ENCODE peak calls at places on chromosomes 12 and 14, in eight cellular contexts. R, E, M, Z, W, I, A and L are unnamed samples.

GRCh38 chr12:30985814-30986452 is 59.4 kb downstream of the TSPAN11 start:
- DNase-seq in I (no peak), W (peak), R (peak), Z (peak), A (peak), M (peak), E (peak), L (no peak)

GRCh38 chr12:52004042-52004648 is 2.6 kb upstream of the TAMALIN start:
- DNase-seq in I (peak), E (peak), A (peak), R (peak), Z (peak), M (no peak), W (peak), L (peak)

GRCh38 chr12:128204725-128205124 is 62.2 kb upstream of the TMEM132C start:
- DNase-seq in R (no peak), E (no peak), Z (no peak), I (no peak), M (no peak), A (no peak), W (no peak), L (no peak)

GRCh38 chr12:108842364-108842763 is 15.0 kb downstream of the SSH1 start:
- DNase-seq in Z (no peak), M (no peak), A (no peak), W (no peak), E (no peak), R (no peak), I (no peak), L (no peak)

GRCh38 chr12:8564656-8565055 is 24.0 kb upstream of the CLEC4E start:
- DNase-seq in Z (no peak), W (no peak), A (no peak), I (no peak), M (no peak), R (no peak), E (no peak), L (no peak)

GRCh38 chr14:21106191-21106505 is 5.3 kb downstream of the TMEM253 start:
- DNase-seq in I (no peak), E (no peak), R (no peak), M (no peak), W (no peak), Z (no peak), A (no peak), L (no peak)

GRCh38 chr12:12983420-12984035 is 16.5 kb downstream of the HEBP1 start:
- DNase-seq in I (peak), M (no peak), R (peak), E (no peak), A (peak), Z (no peak), W (no peak), L (no peak)

GRCh38 chr12:49345048-49345839 is 1.4 kb upstream of the DNAJC22 start:
- DNase-seq in W (peak), R (no peak), A (peak), Z (no peak), I (no peak), E (no peak), M (no peak), L (no peak)

GRCh38 chr14:88189040-88189839 is 133.8 kb downstream of the KCNK10 start:
- DNase-seq in Z (peak), A (peak), R (peak), W (peak), I (peak), M (no peak), E (no peak), L (no peak)

GRCh38 chr14:34750233-34750632 is 35.8 kb upstream of the CFL2 start:
- DNase-seq in I (no peak), W (no peak), R (no peak), Z (no peak), M (no peak), A (no peak), E (no peak), L (no peak)

GRCh38 chr14:74649673-74650072 is 37.6 kb upstream of the LTBP2 start:
- DNase-seq in R (no peak), A (no peak), Z (no peak), M (no peak), W (no peak), E (no peak), I (no peak), L (no peak)

GRCh38 chr12:6418796-6419195 is 26.0 kb upstream of the CD27 start:
- DNase-seq in E (no peak), Z (no peak), A (no peak), I (no peak), R (no peak), W (no peak), M (no peak), L (no peak)

GRCh38 chr12:21666722-21667121 is 9.1 kb upstream of the LDHB start:
- DNase-seq in A (no peak), M (no peak), W (no peak), E (no peak), Z (no peak), I (peak), R (no peak), L (no peak)

GRCh38 chr12:88921434-88921833 is 341.2 kb upstream of the KITLG start:
- DNase-seq in E (no peak), M (no peak), R (no peak), W (no peak), A (no peak), Z (no peak), I (no peak), L (no peak)

GRCh38 chr12:88923631-88924030 is 343.4 kb upstream of the KITLG start:
- DNase-seq in W (no peak), I (no peak), R (no peak), Z (no peak), M (no peak), E (no peak), A (no peak), L (no peak)

GRCh38 chr12:88921890-88922532 is 341.7 kb upstream of the KITLG start:
- DNase-seq in I (no peak), M (no peak), E (no peak), R (no peak), A (no peak), W (no peak), Z (no peak), L (no peak)

GRCh38 chr12:88924162-88924561 is 343.9 kb upstream of the KITLG start:
- DNase-seq in R (no peak), Z (no peak), E (no peak), A (no peak), I (no peak), W (no peak), M (no peak), L (no peak)

GRCh38 chr12:88922816-88923215 is 342.5 kb upstream of the KITLG start:
- DNase-seq in Z (no peak), E (no peak), I (peak), A (no peak), M (no peak), R (no peak), W (no peak), L (no peak)
- H3K4me3 ChIP-seq in Z (no peak), E (no peak), I (no peak), A (no peak), M (no peak), R (no peak), W (no peak), L (no peak)

GRCh38 chr14:51540364-51540763 is 111.3 kb upstream of the FRMD6 start:
- DNase-seq in A (no peak), M (no peak), W (no peak), E (no peak), I (no peak), Z (no peak), R (no peak), L (no peak)
- H3K27ac ChIP-seq in A (peak), M (no peak), W (no peak), E (no peak), I (peak), Z (no peak), R (no peak), L (no peak)

GRCh38 chr12:55702861-55703260 is 4.8 kb downstream of the ITGA7 start:
- DNase-seq in E (no peak), A (no peak), R (no peak), M (peak), Z (no peak), I (no peak), W (no peak), L (peak)

GRCh38 chr12:55703288-55703687 is 4.4 kb downstream of the ITGA7 start:
- DNase-seq in R (no peak), Z (no peak), I (no peak), E (peak), M (peak), A (no peak), W (no peak), L (peak)

GRCh38 chr12:55704824-55705780 is 2.6 kb downstream of the ITGA7 start:
- DNase-seq in W (no peak), E (no peak), R (no peak), M (peak), I (no peak), A (no peak), Z (no peak), L (peak)

GRCh38 chr12:55705802-55706402 is 1.8 kb downstream of the ITGA7 start:
- DNase-seq in W (no peak), E (peak), Z (no peak), R (no peak), A (no peak), M (no peak), I (no peak), L (peak)

GRCh38 chr12:55703976-55704761 is 3.5 kb downstream of the ITGA7 start:
- DNase-seq in E (peak), Z (no peak), R (no peak), M (peak), I (peak), W (no peak), A (no peak), L (peak)
- H3K4me3 ChIP-seq in E (peak), Z (no peak), R (no peak), M (no peak), I (no peak), W (no peak), A (no peak), L (peak)

GRCh38 chr12:11794311-11794710 is 144.8 kb downstream of the ETV6 start:
- DNase-seq in A (no peak), Z (no peak), W (no peak), M (no peak), I (peak), R (no peak), E (no peak), L (no peak)
- H3K27ac ChIP-seq in A (peak), Z (no peak), W (peak), M (no peak), I (peak), R (no peak), E (peak), L (peak)

DNA sequence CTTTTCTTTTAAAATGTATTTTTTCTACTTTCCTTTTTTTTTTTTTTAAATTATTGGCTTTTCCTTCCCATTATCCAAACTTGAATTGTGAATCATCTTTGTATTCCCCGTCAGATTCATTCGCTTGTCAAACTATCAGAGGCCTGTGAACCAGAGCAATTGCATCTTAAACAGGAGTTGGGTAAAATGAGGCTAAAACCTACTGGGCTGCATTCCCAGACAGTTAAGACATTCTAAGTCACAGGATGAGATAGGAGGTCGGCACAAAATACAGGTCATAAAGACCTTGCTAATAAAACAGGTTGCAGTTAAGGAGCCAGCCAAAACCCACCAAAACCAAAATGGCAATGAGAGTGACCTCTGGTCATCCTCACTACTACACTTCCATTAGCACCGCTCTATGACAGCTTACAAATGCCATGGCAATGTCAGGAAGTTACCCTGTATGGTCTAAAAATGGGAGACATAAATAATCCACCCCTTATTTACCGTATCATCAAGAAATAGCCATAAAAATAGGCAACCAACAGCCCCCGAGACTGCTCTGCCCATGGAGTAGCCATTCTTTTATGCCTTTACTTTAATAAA is 19.9 kb downstream of the FUT8 start:
- DNase-seq in I (peak), W (no peak), A (no peak), E (no peak), M (no peak), Z (no peak), R (no peak), L (no peak)
- H3K4me3 ChIP-seq in I (no peak), W (no peak), A (no peak), E (no peak), M (no peak), Z (no peak), R (no peak), L (no peak)

DNA sequence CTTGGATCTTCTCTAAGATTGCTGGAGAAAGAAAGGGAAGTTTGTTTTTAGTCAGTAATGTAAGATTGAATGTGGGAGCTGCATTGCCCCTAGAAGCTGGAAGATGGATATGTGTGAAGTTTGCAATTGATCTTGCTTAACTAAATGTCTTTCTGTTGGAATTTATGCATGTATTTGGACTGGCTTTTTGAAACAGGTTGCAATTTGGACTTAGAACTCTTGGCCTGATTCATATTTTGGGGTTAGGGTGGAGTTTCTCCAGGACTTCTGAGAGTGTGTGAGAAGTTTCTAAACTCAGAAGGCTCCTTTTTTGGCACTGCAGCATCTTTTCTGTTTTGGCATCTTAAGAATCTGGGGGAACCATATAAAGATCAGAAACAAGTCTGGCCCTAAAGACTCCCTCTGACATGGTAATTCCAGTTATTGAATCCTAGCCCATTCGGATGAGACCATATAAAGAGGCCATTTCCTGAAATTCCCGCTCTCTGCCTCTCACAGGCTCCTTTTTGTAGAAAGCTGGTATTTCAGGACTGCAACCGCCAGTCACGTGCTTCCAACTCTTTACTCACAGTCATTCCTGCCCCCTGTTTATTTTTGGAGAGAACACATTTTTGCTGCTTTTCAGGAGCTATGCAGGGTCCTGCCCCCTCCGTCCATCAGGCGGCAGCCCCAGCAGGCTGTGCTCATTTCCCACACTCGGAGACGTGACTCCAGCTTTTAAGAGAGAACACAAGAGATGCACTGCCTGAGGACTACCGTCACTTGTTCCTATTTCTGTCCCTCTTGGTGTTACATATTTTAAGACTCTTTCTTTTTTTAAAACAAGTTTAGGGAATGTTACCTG is 26.6 kb downstream of the IFT43 start:
- DNase-seq in R (no peak), A (no peak), I (peak), W (peak), E (peak), Z (peak), M (no peak), L (peak)
- H3K27ac ChIP-seq in R (peak), A (no peak), I (no peak), W (no peak), E (no peak), Z (no peak), M (peak), L (peak)

GRCh38 chr14:95146079-95146771 is 11.1 kb downstream of the DICER1 start:
- DNase-seq in E (no peak), I (no peak), M (no peak), A (no peak), Z (no peak), W (peak), R (no peak), L (peak)

GRCh38 chr14:95141684-95142083 is 15.6 kb downstream of the DICER1 start:
- DNase-seq in W (no peak), A (no peak), E (no peak), R (no peak), M (no peak), I (no peak), Z (no peak), L (no peak)

GRCh38 chr14:95142208-95142607 is 15.1 kb downstream of the DICER1 start:
- DNase-seq in Z (no peak), R (no peak), M (no peak), W (no peak), I (no peak), A (no peak), E (no peak), L (no peak)

GRCh38 chr14:95144849-95145248 is 12.5 kb downstream of the DICER1 start:
- DNase-seq in M (no peak), W (no peak), I (no peak), A (no peak), E (no peak), R (no peak), Z (no peak), L (no peak)

GRCh38 chr14:95143813-95144620 is 13.3 kb downstream of the DICER1 start:
- DNase-seq in A (no peak), Z (no peak), W (no peak), I (no peak), E (no peak), M (no peak), R (no peak), L (no peak)
- H3K4me3 ChIP-seq in A (no peak), Z (no peak), W (no peak), I (no peak), E (no peak), M (peak), R (peak), L (no peak)

GRCh38 chr12:47554046-47554653 is 151.7 kb downstream of the RPAP3 start:
- DNase-seq in E (no peak), R (no peak), I (peak), A (no peak), W (no peak), M (no peak), Z (no peak), L (no peak)

GRCh38 chr12:47557401-47557800 is 148.4 kb downstream of the RPAP3 start:
- DNase-seq in Z (no peak), E (no peak), A (no peak), M (no peak), R (no peak), W (no peak), I (no peak), L (no peak)

GRCh38 chr12:47556219-47556618 is 149.6 kb downstream of the RPAP3 start:
- DNase-seq in E (no peak), R (no peak), M (no peak), Z (no peak), W (no peak), A (no peak), I (no peak), L (no peak)

GRCh38 chr12:47558625-47559345 is 147.0 kb downstream of the RPAP3 start:
- DNase-seq in Z (no peak), W (no peak), I (no peak), E (no peak), R (no peak), M (no peak), A (no peak), L (no peak)

GRCh38 chr12:47556631-47557030 is 149.2 kb downstream of the RPAP3 start:
- DNase-seq in W (no peak), E (no peak), M (no peak), Z (no peak), A (no peak), R (no peak), I (no peak), L (no peak)
- H3K27ac ChIP-seq in W (no peak), E (no peak), M (no peak), Z (no peak), A (no peak), R (no peak), I (no peak), L (no peak)

DNA sequence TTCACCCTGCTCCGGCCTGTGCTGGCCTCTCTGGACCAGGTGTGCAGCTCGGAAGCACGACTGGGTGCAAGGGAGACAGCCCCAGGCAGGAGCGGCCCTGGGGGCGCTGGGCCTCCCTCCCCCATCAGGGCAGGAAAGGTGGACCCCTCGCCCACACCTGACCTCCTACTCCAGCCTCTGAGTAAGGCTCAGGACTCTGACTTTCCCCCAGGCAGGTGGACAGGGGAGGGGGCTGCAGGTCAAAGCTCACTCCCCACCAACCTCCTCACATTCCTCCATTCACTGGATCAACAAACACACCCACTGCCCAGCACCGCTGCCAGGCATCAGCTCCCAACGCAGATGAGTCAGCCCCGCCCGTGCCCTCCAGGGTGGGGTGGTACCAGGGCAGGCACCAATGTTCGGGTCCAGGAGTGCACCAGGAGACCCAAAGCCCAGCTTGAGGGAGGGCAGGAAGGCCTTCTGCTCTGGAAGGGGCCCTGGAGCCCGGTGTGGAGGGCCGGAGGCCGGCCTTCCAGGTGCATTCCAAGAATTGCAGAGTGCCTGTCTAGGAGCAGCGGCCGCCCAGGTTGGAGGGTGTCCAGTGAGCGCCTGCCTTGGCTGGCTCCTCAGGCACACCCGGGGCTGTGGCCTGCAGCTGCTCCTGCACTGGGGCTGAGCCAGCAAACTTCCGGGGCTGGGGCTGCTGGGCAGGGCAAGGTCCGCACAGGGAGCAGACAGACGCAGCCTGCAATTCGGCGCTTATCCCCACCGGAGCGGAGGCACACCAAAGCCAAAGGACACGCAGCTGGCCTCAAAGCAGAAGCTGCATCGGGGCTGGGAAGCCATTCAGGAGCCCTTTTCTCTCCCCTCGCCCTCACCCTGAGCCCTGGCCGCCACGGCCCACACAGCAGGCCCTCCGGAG is 1.6 kb upstream of the INF2 start:
- DNase-seq in Z (peak), M (peak), A (no peak), W (peak), E (peak), I (peak), R (no peak), L (peak)
- H3K4me3 ChIP-seq in Z (no peak), M (peak), A (no peak), W (no peak), E (peak), I (no peak), R (no peak), L (no peak)

DNA sequence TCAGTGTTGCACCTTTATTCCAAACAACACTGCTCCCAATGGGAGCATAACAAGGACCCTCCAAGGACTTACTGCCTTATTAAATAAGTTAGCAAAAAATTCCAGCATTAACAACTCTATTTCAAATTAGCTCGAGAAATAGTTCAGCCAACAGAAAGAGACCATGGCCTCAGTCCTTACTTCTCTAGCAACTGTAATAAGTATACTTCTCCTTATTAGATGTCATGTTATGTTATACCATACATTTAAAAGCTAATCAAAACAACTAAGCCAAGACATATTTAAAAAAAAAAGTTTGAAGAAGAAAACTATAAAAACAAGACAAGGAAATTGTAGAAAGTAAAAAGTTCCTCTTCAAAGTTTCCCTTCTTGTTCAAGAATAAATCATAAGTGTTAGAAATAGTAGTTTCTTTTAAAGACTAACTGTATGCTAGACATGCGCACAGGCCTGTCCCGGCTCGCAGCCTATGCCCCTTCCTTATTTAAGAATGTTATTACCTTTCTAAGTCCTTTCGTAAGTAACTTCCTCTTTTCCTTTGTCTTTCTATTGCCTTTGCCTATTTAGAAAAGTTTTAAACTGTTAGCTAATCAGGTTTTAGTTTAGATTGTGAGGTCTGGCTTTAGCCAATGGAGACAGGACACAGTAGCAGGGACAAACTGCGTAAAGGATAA is 68.6 kb downstream of the RESF1 start:
- DNase-seq in M (no peak), I (no peak), Z (no peak), E (no peak), R (no peak), W (no peak), A (no peak), L (no peak)
- H3K27ac ChIP-seq in M (no peak), I (no peak), Z (no peak), E (no peak), R (no peak), W (no peak), A (no peak), L (no peak)